ENCODE peak calls at places on chromosomes 5 and 9, in eight cellular contexts. N is CD4-positive, alpha-beta memory T cell; X is lung; E is SJSA1; P is uterus; W is OCI-LY7; B is CD8-positive, alpha-beta T cell; C is adipocyte. F is an unnamed sample.

GRCh38 chr5:132756542-132756941 is 9.3 kb downstream of the CCNI2 start:
- DNase-seq in N (no peak), X (peak), E (no peak), P (no peak), W (no peak), B (no peak), C (no peak), F (no peak)

GRCh38 chr5:114179134-114179533 is 182.7 kb upstream of the KCNN2 start:
- DNase-seq in N (no peak), X (no peak), E (no peak), P (no peak), W (no peak), B (no peak), C (no peak), F (no peak)

GRCh38 chr5:154701181-154701580 is 54.0 kb upstream of the LARP1 start:
- DNase-seq in N (no peak), X (no peak), E (no peak), P (no peak), W (no peak), B (no peak), C (no peak), F (no peak)

GRCh38 chr5:55575815-55576583 is 41.2 kb upstream of the PLPP1 start:
- DNase-seq in N (no peak), X (no peak), E (no peak), P (no peak), W (no peak), B (no peak), C (peak), F (peak)

GRCh38 chr9:5884191-5884590 is 6.5 kb upstream of the MLANA start:
- DNase-seq in N (no peak), X (no peak), E (no peak), P (no peak), W (no peak), B (no peak), C (no peak), F (no peak)

GRCh38 chr5:110072646-110073045 is 382.9 kb downstream of the MAN2A1 start:
- DNase-seq in N (no peak), X (no peak), E (no peak), P (no peak), W (no peak), B (no peak), C (no peak), F (no peak)

GRCh38 chr5:139693676-139694364 is 45.7 kb downstream of the CXXC5 start:
- DNase-seq in N (no peak), X (no peak), E (no peak), P (no peak), W (no peak), B (no peak), C (no peak), F (no peak)

GRCh38 chr5:31415009-31415923 is 116.6 kb downstream of the DROSHA start:
- DNase-seq in N (no peak), X (no peak), E (no peak), P (no peak), W (no peak), B (no peak), C (peak), F (peak)

GRCh38 chr9:88530051-88530450 is 4.9 kb upstream of the NXNL2 start:
- DNase-seq in N (no peak), X (no peak), E (peak), P (peak), W (no peak), B (no peak), C (peak), F (peak)

GRCh38 chr9:124218438-124219289 is 39.1 kb upstream of the NEK6 start:
- DNase-seq in N (no peak), X (peak), E (peak), P (no peak), W (peak), B (no peak), C (peak), F (peak)

GRCh38 chr5:168073991-168074800 is 217.2 kb upstream of the WWC1 start:
- DNase-seq in N (no peak), X (no peak), E (peak), P (no peak), W (no peak), B (no peak), C (peak), F (peak)

GRCh38 chr9:26500471-26500870 is 392.1 kb downstream of the CAAP1 start:
- DNase-seq in N (no peak), X (no peak), E (no peak), P (no peak), W (no peak), B (no peak), C (no peak), F (no peak)

GRCh38 chr5:134509308-134510040 is 16.0 kb upstream of the JADE2 start:
- DNase-seq in N (no peak), X (no peak), E (peak), P (no peak), W (no peak), B (no peak), C (peak), F (peak)

GRCh38 chr9:116078640-116079039 is 75.0 kb upstream of the PAPPA start:
- DNase-seq in N (no peak), X (no peak), E (no peak), P (no peak), W (no peak), B (no peak), C (no peak), F (no peak)

GRCh38 chr5:6544561-6544935 is 88.3 kb downstream of the NSUN2 start:
- DNase-seq in N (no peak), X (no peak), E (no peak), P (no peak), W (no peak), B (no peak), C (no peak), F (no peak)

GRCh38 chr5:164204338-164204946 is 699.0 kb downstream of the MAT2B start:
- DNase-seq in N (no peak), X (no peak), E (no peak), P (no peak), W (no peak), B (no peak), C (peak), F (peak)

GRCh38 chr9:75239176-75239575 is 150.9 kb downstream of the OSTF1 start:
- DNase-seq in N (no peak), X (peak), E (no peak), P (no peak), W (peak), B (no peak), C (no peak), F (peak)

GRCh38 chr5:120304653-120305052 is 159.4 kb upstream of the PRR16 start:
- DNase-seq in N (no peak), X (no peak), E (peak), P (no peak), W (no peak), B (no peak), C (peak), F (peak)

GRCh38 chr5:113212244-113212920 is 222.4 kb downstream of the TSSK1B start:
- DNase-seq in N (no peak), X (no peak), E (peak), P (no peak), W (no peak), B (no peak), C (peak), F (peak)

GRCh38 chr5:37207802-37208201 is 41.4 kb downstream of the CPLANE1 start:
- DNase-seq in N (no peak), X (no peak), E (no peak), P (no peak), W (no peak), B (no peak), C (no peak), F (no peak)

GRCh38 chr5:90853759-90854515 is 295.3 kb downstream of the ADGRV1 start:
- DNase-seq in N (no peak), X (no peak), E (no peak), P (no peak), W (no peak), B (no peak), C (no peak), F (no peak)

GRCh38 chr5:176779537-176779936 is 30.8 kb upstream of the UNC5A start:
- DNase-seq in N (no peak), X (no peak), E (no peak), P (no peak), W (no peak), B (no peak), C (no peak), F (no peak)

GRCh38 chr5:177575488-177575887 is 16.5 kb upstream of the TMED9 start:
- DNase-seq in N (no peak), X (no peak), E (no peak), P (no peak), W (no peak), B (no peak), C (no peak), F (no peak)

GRCh38 chr9:121841771-121842611 is 190.6 kb downstream of the DAB2IP start:
- DNase-seq in N (no peak), X (no peak), E (peak), P (peak), W (no peak), B (no peak), C (peak), F (peak)

GRCh38 chr9:125894566-125894965 is 147.4 kb downstream of the PBX3 start:
- DNase-seq in N (no peak), X (no peak), E (no peak), P (no peak), W (no peak), B (no peak), C (no peak), F (no peak)

GRCh38 chr5:74386571-74387334 is 253.8 kb downstream of the ENC1 start:
- DNase-seq in N (no peak), X (no peak), E (peak), P (no peak), W (no peak), B (no peak), C (no peak), F (peak)

GRCh38 chr5:83924891-83925290 is 204.2 kb upstream of the HAPLN1 start:
- DNase-seq in N (no peak), X (no peak), E (peak), P (no peak), W (no peak), B (no peak), C (peak), F (no peak)

GRCh38 chr5:39755986-39756385 is 331.2 kb upstream of the DAB2 start:
- DNase-seq in N (no peak), X (no peak), E (peak), P (peak), W (no peak), B (no peak), C (peak), F (peak)

GRCh38 chr9:7053903-7054302 is 296.1 kb downstream of the KDM4C start:
- DNase-seq in N (no peak), X (no peak), E (no peak), P (no peak), W (no peak), B (no peak), C (no peak), F (no peak)

DNA sequence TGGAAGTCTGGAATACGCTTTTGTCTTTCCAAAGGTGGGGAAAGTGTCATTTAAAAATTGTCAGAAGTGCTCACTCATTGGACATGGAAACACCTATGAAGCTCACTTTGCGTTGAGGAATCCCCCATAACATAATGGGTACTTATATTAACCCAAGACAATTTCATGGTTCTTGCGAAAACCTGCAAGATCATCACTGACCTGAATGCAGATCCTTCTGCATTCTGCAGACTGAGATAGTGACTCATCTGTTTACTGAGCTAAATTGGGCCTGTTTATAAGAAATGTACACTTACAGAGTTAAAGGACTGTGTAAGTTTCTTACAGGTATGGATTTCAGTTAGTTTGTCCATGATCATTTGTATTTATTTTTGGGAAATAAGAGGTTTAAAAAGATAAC is 153.0 kb downstream of the HMHB1 start:
- DNase-seq in N (no peak), X (no peak), E (no peak), P (no peak), W (no peak), B (no peak), C (peak), F (no peak)
- H3K4me3 ChIP-seq in N (no peak), X (no peak), E (no peak), P (no peak), W (no peak), B (no peak), C (no peak), F (no peak)

GRCh38 chr5:150301901-150302300 is 804 bp downstream of the ARSI start:
- DNase-seq in N (no peak), X (no peak), E (no peak), P (peak), W (no peak), B (no peak), C (no peak), F (no peak)
- H3K4me3 ChIP-seq in N (no peak), X (no peak), E (no peak), P (peak), W (no peak), B (no peak), C (peak), F (peak)

GRCh38 chr5:151151263-151151660 is 6.3 kb downstream of the ANXA6 start:
- DNase-seq in N (no peak), X (no peak), E (no peak), P (no peak), W (no peak), B (no peak), C (no peak), F (no peak)
- H3K4me3 ChIP-seq in N (peak), X (no peak), E (no peak), P (no peak), W (peak), B (peak), C (peak), F (no peak)

DNA sequence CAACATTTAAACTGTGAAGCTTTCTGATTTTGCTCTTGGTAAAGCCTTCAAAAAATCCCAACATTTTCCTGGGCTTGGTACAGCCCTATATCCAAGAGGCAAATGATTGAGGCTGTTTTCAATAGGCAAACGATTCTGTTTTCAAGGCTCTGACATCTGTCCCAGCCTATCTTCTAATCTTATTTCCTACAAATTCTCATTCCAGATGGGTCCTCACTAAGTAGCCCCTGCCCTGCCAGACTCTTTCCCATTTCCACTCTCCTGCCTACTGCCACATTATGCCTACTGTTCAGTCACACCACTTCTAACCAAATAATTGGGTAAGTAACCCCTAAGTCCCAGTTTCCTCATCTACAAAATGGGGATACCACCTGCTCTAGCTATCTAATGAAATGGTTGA is 3.5 kb downstream of the GBA2 start:
- DNase-seq in N (no peak), X (no peak), E (no peak), P (no peak), W (no peak), B (no peak), C (no peak), F (no peak)
- H3K4me3 ChIP-seq in N (no peak), X (no peak), E (no peak), P (no peak), W (peak), B (no peak), C (peak), F (peak)

GRCh38 chr9:111294691-111295451 is 35.2 kb downstream of the OR2K2 start:
- DNase-seq in N (no peak), X (no peak), E (no peak), P (no peak), W (no peak), B (no peak), C (no peak), F (no peak)
- H3K4me3 ChIP-seq in N (no peak), X (no peak), E (no peak), P (no peak), W (no peak), B (no peak), C (no peak), F (no peak)

DNA sequence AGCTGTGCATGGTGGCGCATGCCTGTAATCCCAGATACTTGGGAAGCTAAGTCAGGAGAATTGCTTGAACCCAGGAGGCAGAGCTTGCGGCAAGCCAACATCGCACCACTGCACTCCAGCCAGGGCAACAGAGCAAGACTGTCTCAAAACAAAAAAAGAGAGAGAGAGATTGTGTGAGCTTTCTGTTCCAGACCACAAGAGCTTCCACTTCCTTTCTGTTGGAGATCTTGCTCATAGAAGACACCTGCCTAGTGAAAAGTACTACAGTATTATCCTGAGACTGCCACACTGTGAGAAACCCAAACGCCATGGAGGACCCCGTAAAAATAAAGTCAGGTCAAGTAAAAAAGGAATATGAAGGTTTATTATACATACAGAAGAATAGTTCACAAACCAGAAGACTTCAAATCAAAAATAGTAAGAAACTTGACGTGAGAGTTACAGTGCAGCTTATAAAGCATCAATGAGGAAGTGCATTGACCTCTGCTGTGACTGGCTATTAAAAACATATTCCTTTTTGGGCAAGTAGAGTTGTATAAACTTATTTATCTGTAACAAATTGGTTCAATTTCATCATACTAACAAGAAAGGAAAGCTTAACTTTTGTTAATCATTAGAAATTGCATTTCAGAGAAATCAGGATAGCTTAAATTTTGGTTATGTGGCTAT is 4.3 kb upstream of the EMB start:
- DNase-seq in N (peak), X (no peak), E (no peak), P (no peak), W (peak), B (peak), C (no peak), F (no peak)
- H3K4me3 ChIP-seq in N (peak), X (no peak), E (no peak), P (no peak), W (peak), B (peak), C (no peak), F (no peak)

GRCh38 chr9:136867917-136868316 is 1.8 kb upstream of the EDF1 start:
- DNase-seq in N (no peak), X (no peak), E (no peak), P (no peak), W (no peak), B (no peak), C (no peak), F (no peak)

GRCh38 chr9:136867480-136867879 is 1.4 kb upstream of the EDF1 start:
- DNase-seq in N (no peak), X (no peak), E (no peak), P (no peak), W (no peak), B (no peak), C (no peak), F (no peak)

GRCh38 chr9:136865768-136866103 is 372 bp downstream of the EDF1 start:
- DNase-seq in N (no peak), X (peak), E (no peak), P (peak), W (no peak), B (no peak), C (no peak), F (no peak)

GRCh38 chr9:136864996-136865767 is 926 bp downstream of the EDF1 start:
- DNase-seq in N (no peak), X (no peak), E (no peak), P (no peak), W (no peak), B (no peak), C (no peak), F (no peak)

GRCh38 chr9:136868644-136869043 is 2.5 kb upstream of the EDF1 start:
- DNase-seq in N (no peak), X (no peak), E (no peak), P (no peak), W (no peak), B (no peak), C (no peak), F (no peak)
- H3K4me3 ChIP-seq in N (no peak), X (no peak), E (no peak), P (no peak), W (no peak), B (no peak), C (no peak), F (no peak)

GRCh38 chr5:178993955-178994579 is 1.1 kb downstream of the GRM6 start:
- DNase-seq in N (no peak), X (no peak), E (no peak), P (no peak), W (no peak), B (no peak), C (no peak), F (no peak)

GRCh38 chr5:178991190-178992145 is 3.7 kb downstream of the GRM6 start:
- DNase-seq in N (no peak), X (no peak), E (no peak), P (no peak), W (no peak), B (no peak), C (no peak), F (no peak)

GRCh38 chr5:178990491-178990890 is 4.6 kb downstream of the GRM6 start:
- DNase-seq in N (no peak), X (no peak), E (no peak), P (no peak), W (no peak), B (no peak), C (no peak), F (no peak)

GRCh38 chr5:178993236-178993765 is 1.8 kb downstream of the GRM6 start:
- DNase-seq in N (no peak), X (no peak), E (no peak), P (no peak), W (no peak), B (no peak), C (no peak), F (no peak)

GRCh38 chr5:178992291-178992895 is 2.7 kb downstream of the GRM6 start:
- DNase-seq in N (no peak), X (no peak), E (no peak), P (no peak), W (no peak), B (no peak), C (no peak), F (no peak)
- H3K4me3 ChIP-seq in N (no peak), X (no peak), E (no peak), P (no peak), W (no peak), B (no peak), C (no peak), F (no peak)

GRCh38 chr9:130805510-130806387 is 29.3 kb upstream of the ABL1 start:
- DNase-seq in N (no peak), X (no peak), E (no peak), P (no peak), W (peak), B (no peak), C (no peak), F (no peak)

GRCh38 chr9:130810609-130811136 is 24.4 kb upstream of the ABL1 start:
- DNase-seq in N (no peak), X (no peak), E (no peak), P (no peak), W (no peak), B (no peak), C (no peak), F (no peak)

GRCh38 chr9:130806388-130806716 is 28.7 kb upstream of the ABL1 start:
- DNase-seq in N (no peak), X (no peak), E (no peak), P (no peak), W (peak), B (no peak), C (no peak), F (no peak)
- H3K4me3 ChIP-seq in N (no peak), X (no peak), E (no peak), P (no peak), W (no peak), B (no peak), C (no peak), F (no peak)

GRCh38 chr5:141369994-141370848 is at the start of gene PCDHGB3:
- DNase-seq in N (peak), X (no peak), E (no peak), P (no peak), W (peak), B (no peak), C (peak), F (peak)
- H3K4me3 ChIP-seq in N (no peak), X (no peak), E (no peak), P (no peak), W (peak), B (peak), C (peak), F (peak)

F was measured in fibroblast of pulmonary artery.